ENCODE peak calls at places on chromosomes 4 and X, in seven cellular contexts. J is activated B cell treated with CpG ODN at 0.5 μM for 24 hours, P is cardiac fibroblast, U is cardiac muscle cell, H is brain microvascular endothelial cell, X is K562, Z is RWPE2. I is an unnamed sample.

GRCh38 chr4:10982305-10982704 is 297.7 kb upstream of the CLNK start:
- DNase-seq in H (no peak), X (no peak), U (no peak), Z (no peak), J (no peak), P (no peak), I (no peak)

GRCh38 chr4:82482387-82482786 is 52.0 kb downstream of the ENOPH1 start:
- DNase-seq in J (no peak), U (no peak), H (no peak), Z (no peak), P (no peak), X (no peak), I (no peak)

GRCh38 chrX:21354725-21355124 is 19.5 kb upstream of the CNKSR2 start:
- DNase-seq in P (no peak), U (no peak), Z (no peak), X (no peak), J (no peak), H (no peak), I (no peak)

GRCh38 chr4:174429701-174430100 is 92.6 kb downstream of the HPGD start:
- DNase-seq in X (no peak), J (no peak), U (no peak), Z (no peak), P (no peak), H (no peak), I (no peak)

GRCh38 chr4:38752393-38752961 is 30.3 kb downstream of the TLR10 start:
- DNase-seq in P (peak; percentile 25), U (peak; percentile 49), Z (no peak), H (peak; percentile 42), X (no peak), J (no peak), I (no peak)

GRCh38 chr4:38466401-38466800 is 197.6 kb upstream of the KLF3 start:
- DNase-seq in H (no peak), J (no peak), X (peak; percentile 77), P (no peak), Z (no peak), U (no peak), I (no peak)

GRCh38 chrX:9596837-9597236 is 132.0 kb downstream of the TBL1X start:
- DNase-seq in X (no peak), J (no peak), H (no peak), P (no peak), U (no peak), Z (no peak), I (no peak)

GRCh38 chr4:102754044-102754443 is 6.7 kb downstream of the MANBA start:
- DNase-seq in U (no peak), J (no peak), H (no peak), Z (no peak), X (no peak), P (no peak), I (no peak)

GRCh38 chr4:3276961-3277360 is 15.9 kb upstream of the RGS12 start:
- DNase-seq in J (no peak), P (peak; percentile 50), U (peak; percentile 71), X (no peak), Z (no peak), H (peak; percentile 41), I (no peak)

GRCh38 chr4:74362347-74362746 is 2.6 kb upstream of the EREG start:
- DNase-seq in U (no peak), Z (no peak), J (no peak), H (no peak), P (no peak), X (no peak), I (no peak)

GRCh38 chrX:19658030-19658429 is 142.7 kb upstream of the MAP3K15 start:
- DNase-seq in X (no peak), P (no peak), Z (no peak), U (no peak), H (no peak), J (no peak), I (no peak)

GRCh38 chrX:19655032-19655431 is 139.7 kb upstream of the MAP3K15 start:
- DNase-seq in X (no peak), Z (no peak), J (no peak), H (no peak), P (no peak), U (no peak), I (no peak)

GRCh38 chrX:19661977-19662376 is 146.7 kb upstream of the MAP3K15 start:
- DNase-seq in U (no peak), J (no peak), H (no peak), P (no peak), Z (no peak), X (no peak), I (no peak)

GRCh38 chrX:19660604-19661003 is 145.3 kb upstream of the MAP3K15 start:
- DNase-seq in H (no peak), P (peak; percentile 40), J (no peak), U (peak; percentile 51), X (no peak), Z (no peak), I (no peak)

DNA sequence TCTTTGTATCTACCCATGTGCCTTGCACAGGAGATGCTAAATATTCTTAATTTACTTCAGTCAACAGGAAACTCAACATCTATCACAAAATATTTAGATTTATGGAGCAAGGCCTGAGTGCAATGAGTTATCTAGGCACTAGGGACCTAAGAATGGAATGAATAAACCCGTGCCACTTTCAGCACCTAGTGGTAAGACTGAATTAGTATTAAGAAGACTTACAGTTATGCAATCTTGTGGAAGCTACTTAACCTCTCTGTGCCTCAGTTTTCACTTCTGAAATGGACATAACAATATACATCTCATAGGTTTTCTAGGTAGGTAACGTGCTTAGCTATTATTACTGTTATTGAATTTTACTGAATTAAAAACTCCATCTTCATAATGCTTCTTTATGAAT is 144.6 kb upstream of the MAP3K15 start:
- DNase-seq in X (no peak), U (peak; percentile 21), J (no peak), Z (no peak), P (no peak), H (no peak), I (no peak)
- TF ChIP-seq CTCF in X (peak; percentile 64), U (no peak), J (no peak), Z (no peak), P (no peak), H (peak; percentile 11), I (no peak)

DNA sequence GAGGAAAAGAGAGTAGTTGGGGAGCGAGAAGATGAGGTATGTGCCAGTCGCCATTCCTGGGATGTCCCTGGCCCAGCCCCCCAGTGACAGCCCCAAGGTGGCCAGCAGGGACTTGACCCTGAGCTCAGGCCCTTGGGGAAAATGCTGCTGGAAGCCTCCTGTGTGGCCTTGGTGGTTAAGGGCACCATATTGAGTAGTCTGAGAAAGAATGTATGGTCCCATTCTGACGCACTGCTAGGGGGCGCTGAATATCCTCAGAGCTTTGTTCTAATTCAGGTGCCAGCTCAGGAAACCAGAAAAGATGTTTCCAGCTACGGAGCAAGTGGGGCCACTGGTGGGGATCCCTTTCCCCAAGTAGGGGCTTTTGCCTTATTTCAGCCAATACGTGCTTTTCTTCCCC is 14.0 kb upstream of the UBA6 start:
- DNase-seq in J (no peak), X (peak; percentile 53), H (no peak), Z (no peak), U (no peak), P (no peak), I (no peak)
- TF ChIP-seq CTCF in J (no peak), X (peak; percentile 46), H (no peak), Z (no peak), U (no peak), P (no peak), I (no peak)

GRCh38 chrX:32392655-32393054 is 818.7 kb downstream of the DMD start:
- DNase-seq in J (no peak), U (no peak), Z (no peak), H (no peak), P (no peak), X (no peak), I (no peak)
- TF ChIP-seq CTCF in J (no peak), U (no peak), Z (no peak), H (no peak), P (no peak), X (no peak), I (no peak)

GRCh38 chr4:56212774-56213173 is 174.5 kb downstream of the AASDH start:
- DNase-seq in Z (no peak), X (no peak), U (no peak), J (no peak), P (no peak), H (no peak), I (no peak)
- TF ChIP-seq CTCF in Z (no peak), X (no peak), U (no peak), J (no peak), P (no peak), H (no peak), I (no peak)

GRCh38 chr4:116796022-116796421 is 289.4 kb downstream of the TRAM1L1 start:
- DNase-seq in H (no peak), U (no peak), P (no peak), J (no peak), X (no peak), Z (no peak), I (no peak)
- TF ChIP-seq CTCF in H (no peak), U (no peak), P (no peak), J (no peak), X (no peak), Z (no peak), I (no peak)

GRCh38 chrX:12921886-12922599 is 15.6 kb downstream of the TLR8 start:
- DNase-seq in J (no peak), X (no peak), P (no peak), H (no peak), U (no peak), Z (no peak), I (no peak)
- TF ChIP-seq CTCF in J (no peak), X (no peak), P (no peak), H (no peak), U (no peak), Z (no peak), I (no peak)

DNA sequence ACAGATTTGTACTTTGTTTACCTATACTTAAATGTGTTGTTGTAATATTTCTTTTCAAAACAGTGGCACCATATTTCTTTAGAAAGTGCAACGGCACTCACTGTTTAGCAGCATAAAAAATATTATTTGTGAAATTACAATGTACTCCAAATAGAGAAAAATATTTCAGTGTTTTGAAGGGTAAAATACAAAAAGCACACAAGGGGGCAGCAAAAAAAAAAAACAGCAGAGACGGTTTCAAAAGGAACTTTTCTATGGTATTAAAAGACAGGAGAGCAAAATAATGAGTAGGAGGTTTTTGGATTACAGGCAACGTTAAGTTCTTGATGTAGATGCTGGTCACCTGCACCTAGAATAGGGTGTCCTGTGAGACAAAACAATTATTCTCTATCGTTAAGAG is 2.0 kb downstream of the NUDT11 start:
- DNase-seq in X (no peak), Z (no peak), U (peak; percentile 10), H (no peak), J (no peak), P (peak; percentile 20), I (no peak)
- TF ChIP-seq CTCF in X (no peak), Z (peak; percentile 29), U (peak; percentile 16), H (no peak), J (no peak), P (no peak), I (no peak)